ENCODE peak calls at places on chromosomes 13 and 19, in four cellular contexts. D, F, P and V are unnamed samples.
A peak's percentile ranks its signal among the peaks of the same experiment; 100 is the strongest.

GRCh38 chr19:8663920-8664670 is 33.7 kb downstream of the NFILZ start:
- DNase-seq in P (no peak), D (no peak), F (peak; percentile 64), V (no peak)

GRCh38 chr13:93709511-93710244 is 483.1 kb downstream of the GPC6 start:
- DNase-seq in P (no peak), F (no peak), D (no peak), V (no peak)

GRCh38 chr19:13876834-13877233 is at the start of gene NANOS3:
- DNase-seq in D (no peak), F (no peak), P (no peak), V (no peak)

GRCh38 chr13:104106705-104107393 is 1040.6 kb upstream of the SLC10A2 start:
- DNase-seq in P (no peak), F (no peak), D (no peak), V (no peak)

GRCh38 chr13:106815545-106815944 is 247.6 kb upstream of the ARGLU1 start:
- DNase-seq in P (no peak), D (no peak), F (no peak), V (no peak)

GRCh38 chr19:27794444-27795042 is 1418.4 kb downstream of the UQCRFS1 start:
- DNase-seq in D (peak; percentile 65), F (peak; percentile 61), P (peak; percentile 40), V (no peak)

GRCh38 chr13:95447766-95448165 is 104.8 kb upstream of the CLDN10 start:
- DNase-seq in D (no peak), F (no peak), P (no peak), V (no peak)

GRCh38 chr13:42892760-42893159 is 99.3 kb downstream of the EPSTI1 start:
- DNase-seq in P (no peak), D (no peak), F (no peak), V (no peak)

GRCh38 chr13:79385694-79386093 is 20.4 kb downstream of the RBM26 start:
- DNase-seq in D (no peak), F (no peak), P (no peak), V (no peak)

GRCh38 chr19:43636121-43636683 is 3.4 kb downstream of the CADM4 start:
- DNase-seq in D (no peak), F (peak; percentile 40), P (no peak), V (no peak)

GRCh38 chr13:105165449-105166125 is 1369.9 kb downstream of the EFNB2 start:
- DNase-seq in P (no peak), D (no peak), F (no peak), V (no peak)

GRCh38 chr13:85366759-85367417 is 432.3 kb downstream of the SLITRK6 start:
- DNase-seq in D (no peak), P (no peak), F (no peak), V (no peak)

GRCh38 chr13:105139380-105140285 is 1395.8 kb downstream of the EFNB2 start:
- DNase-seq in P (peak; percentile 48), D (peak; percentile 13), F (no peak), V (peak; percentile 21)

GRCh38 chr19:51921949-51922348 is 5.3 kb upstream of the ZNF613 start:
- DNase-seq in F (no peak), P (no peak), D (no peak), V (no peak)
- H3K9me3 ChIP-seq in F (peaks cover 47% of the 10 kb centered on the region), P (peaks cover 63% of the 10 kb centered on the region), D (peaks cover 4% of the 10 kb centered on the region), V (peaks cover 32% of the 10 kb centered on the region)

DNA sequence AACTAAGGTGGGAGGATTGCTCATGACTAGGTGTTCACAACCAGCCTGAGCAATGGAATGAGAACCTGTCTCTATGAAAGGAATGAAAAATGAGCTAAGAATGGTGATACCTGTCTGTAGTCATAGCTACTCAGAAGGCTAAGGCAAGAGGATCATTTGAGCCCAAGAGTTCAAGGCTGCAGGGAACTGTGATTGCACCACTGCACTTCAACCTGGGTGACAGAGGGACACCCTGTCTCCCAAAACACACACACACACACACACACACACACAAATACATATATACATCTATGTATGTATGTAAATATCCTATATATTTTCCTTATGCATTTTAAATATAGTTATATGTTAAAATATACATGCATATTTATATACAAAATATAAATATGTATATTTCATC is 7.4 kb upstream of the ZNF433 start:
- DNase-seq in P (no peak), F (no peak), D (no peak), V (no peak)
- H3K9me3 ChIP-seq in P (peaks cover 25% of the 10 kb centered on the region), F (peaks cover 22% of the 10 kb centered on the region), D (peaks cover 5% of the 10 kb centered on the region), V (peaks cover 16% of the 10 kb centered on the region)

GRCh38 chr19:3752492-3752891 is 9.0 kb downstream of the APBA3 start:
- DNase-seq in P (no peak), D (no peak), F (peak; percentile 80), V (no peak)
- H3K9me3 ChIP-seq in P (no peaks in the 10 kb centered on the region), D (no peaks in the 10 kb centered on the region), F (no peaks in the 10 kb centered on the region), V (no peaks in the 10 kb centered on the region)

DNA sequence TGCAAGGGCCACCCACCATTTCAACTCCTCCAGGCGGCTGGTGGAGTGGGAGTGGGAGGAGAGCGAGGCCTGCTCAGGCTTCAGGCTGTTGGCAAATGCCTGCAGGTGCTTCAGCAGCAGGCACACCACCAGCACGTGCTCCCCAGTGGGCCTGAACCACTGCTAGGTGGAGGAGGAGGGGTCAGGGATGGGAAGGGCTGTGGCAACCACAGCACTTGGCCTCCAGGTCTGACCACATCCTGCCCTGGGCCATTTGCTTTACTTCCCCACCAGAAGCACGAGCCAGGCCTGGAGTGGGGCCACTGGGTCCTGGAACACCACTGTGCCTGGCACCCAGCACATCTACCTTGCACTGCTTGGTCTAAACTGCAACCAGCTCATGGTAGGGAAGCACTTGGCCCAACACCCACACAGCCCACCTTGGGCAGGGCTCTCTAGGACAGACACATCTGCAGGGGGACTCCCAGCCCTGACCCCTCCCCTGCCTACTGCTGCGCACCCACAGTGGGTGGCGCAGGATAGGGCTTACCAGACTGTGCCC is 26.2 kb downstream of the TUBA3C start:
- DNase-seq in P (no peak), D (no peak), F (peak; percentile 43), V (no peak)
- H3K9me3 ChIP-seq in P (no peaks in the 10 kb centered on the region), D (no peaks in the 10 kb centered on the region), F (no peaks in the 10 kb centered on the region), V (no peaks in the 10 kb centered on the region)

DNA sequence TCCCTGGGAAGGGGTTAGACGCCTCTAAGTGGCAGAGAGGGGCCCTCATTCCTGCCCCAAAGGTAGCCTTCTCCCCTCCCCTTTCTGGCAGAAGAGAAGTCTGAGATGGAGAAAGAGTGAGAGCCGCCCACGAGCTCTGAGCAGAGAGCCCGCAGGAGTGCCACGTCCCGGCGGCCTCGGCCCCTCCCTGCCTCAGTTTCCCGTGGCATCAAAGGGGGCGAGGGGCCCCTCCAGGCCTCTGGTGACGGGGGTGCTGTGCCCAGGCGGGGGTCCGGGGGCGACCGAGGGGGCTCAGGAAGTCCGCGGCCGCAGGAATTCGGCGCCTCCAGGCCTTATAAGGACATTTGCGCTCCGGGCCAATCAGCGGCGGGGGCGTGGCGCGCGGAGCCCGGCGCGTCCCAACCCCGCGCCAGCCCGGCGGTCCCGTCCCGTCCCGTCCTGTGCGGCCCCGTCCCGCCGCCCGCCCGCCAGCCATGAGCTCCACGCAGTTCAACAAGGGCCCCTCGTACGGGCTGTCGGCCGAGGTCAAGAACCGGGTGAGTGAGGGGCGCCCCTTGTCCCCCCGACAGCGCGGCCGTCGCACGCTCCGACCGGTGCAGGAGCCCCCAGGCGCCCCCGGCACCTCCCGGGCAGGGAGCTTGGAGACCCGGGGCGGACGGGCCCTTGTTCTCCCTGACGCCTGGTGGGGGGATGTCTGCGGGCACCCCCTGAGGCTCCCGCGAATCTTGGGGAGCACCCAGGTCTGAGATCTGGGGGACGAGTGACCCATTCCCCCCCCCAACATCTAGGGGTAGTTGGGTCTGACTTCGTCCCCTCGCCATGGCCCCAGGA is at the start of gene CNN2:
- DNase-seq in P (peak; percentile 91), F (peak; percentile 97), D (peak; percentile 95), V (peak; percentile 42)
- H3K9me3 ChIP-seq in P (no peaks in the 10 kb centered on the region), F (no peaks in the 10 kb centered on the region), D (no peaks in the 10 kb centered on the region), V (no peaks in the 10 kb centered on the region)